ENCODE peak calls at places on chromosomes 3 and 15, in seven cellular contexts. U, H, X, V, C, P and M are unnamed samples.

GRCh38 chr15:65969865-65970832 is 100.9 kb downstream of the RAB11A start:
- DNase-seq in X (no peak), C (no peak), P (no peak), U (no peak), H (no peak), V (no peak), M (no peak)

GRCh38 chr15:59657635-59658125 is 365 bp upstream of the GTF2A2 start:
- DNase-seq in V (no peak), P (no peak), X (peak), C (no peak), H (no peak), U (no peak), M (no peak)

GRCh38 chr3:80285370-80285769 is 517.6 kb upstream of the ROBO1 start:
- DNase-seq in H (no peak), C (peak), P (peak), V (peak), X (no peak), U (no peak), M (no peak)

GRCh38 chr3:126968995-126969385 is 13.9 kb upstream of the PLXNA1 start:
- DNase-seq in U (no peak), V (no peak), H (no peak), P (no peak), C (no peak), X (no peak), M (no peak)

GRCh38 chr3:149472393-149472792 is 2.1 kb upstream of the TM4SF4 start:
- DNase-seq in P (peak), X (no peak), U (no peak), H (no peak), V (no peak), C (no peak), M (no peak)

GRCh38 chr3:197394464-197395321 is 96.3 kb upstream of the DLG1 start:
- DNase-seq in U (no peak), V (no peak), H (no peak), C (peak), X (no peak), P (peak), M (peak)

GRCh38 chr3:54771050-54771449 is 156.8 kb downstream of the LRTM1 start:
- DNase-seq in V (no peak), U (no peak), X (no peak), P (no peak), C (no peak), H (no peak), M (no peak)

GRCh38 chr3:118828351-118828750 is 206.3 kb downstream of the IGSF11 start:
- DNase-seq in X (no peak), P (no peak), V (no peak), H (no peak), C (no peak), U (no peak), M (no peak)

GRCh38 chr3:111809196-111809595 is 49.9 kb upstream of the PHLDB2 start:
- DNase-seq in H (no peak), X (no peak), C (no peak), P (no peak), V (no peak), U (no peak), M (no peak)

GRCh38 chr3:20564966-20565365 is 379.0 kb upstream of the SGO1 start:
- DNase-seq in P (no peak), C (no peak), X (no peak), V (no peak), U (no peak), H (no peak), M (no peak)

GRCh38 chr3:56122911-56123310 is 345.4 kb downstream of the ERC2 start:
- DNase-seq in U (no peak), V (no peak), X (no peak), H (no peak), C (no peak), P (peak), M (no peak)

GRCh38 chr3:155554777-155555445 is 190.0 kb downstream of the PLCH1 start:
- DNase-seq in U (peak), C (no peak), X (no peak), V (no peak), H (peak), P (no peak), M (peak)

GRCh38 chr15:98658831-98659699 is 10.7 kb downstream of the IGF1R start:
- DNase-seq in U (peak), X (no peak), C (no peak), V (peak), H (peak), P (peak), M (peak)

GRCh38 chr3:141368062-141368924 is at the start of gene ZBTB38:
- DNase-seq in P (peak), H (no peak), V (peak), X (peak), C (peak), U (no peak), M (peak)

GRCh38 chr15:43370310-43370974 is 401 bp downstream of the ZSCAN29 start:
- DNase-seq in U (no peak), P (peak), X (peak), C (peak), V (peak), H (no peak), M (peak)

GRCh38 chr3:48591436-48591835 is 3.7 kb downstream of the COL7A1 start:
- DNase-seq in C (no peak), V (no peak), P (no peak), U (no peak), H (no peak), X (no peak), M (no peak)